ENCODE peak calls at places on chromosomes 13 and 19, in six cellular contexts. O, M, W, X, Y and C are unnamed samples. For H3K9me3, the result is how much of the 10 kb centered on the place peaks cover.

GRCh38 chr13:99339736-99340392 is 32.7 kb upstream of the GPR183 start:
- DNase-seq in O (no peak), M (no peak), W (peak), X (no peak), Y (peak), C (no peak)

GRCh38 chr19:16588089-16588823 is 16.0 kb upstream of the SLC35E1 start:
- DNase-seq in O (no peak), M (no peak), W (peak), X (no peak), Y (peak), C (no peak)

GRCh38 chr19:38736036-38736412 is 8.2 kb downstream of the CAPN12 start:
- DNase-seq in O (no peak), M (peak), W (peak), X (no peak), Y (peak), C (peak)

GRCh38 chr19:6393982-6394412 is 1.0 kb upstream of the GTF2F1 start:
- DNase-seq in O (no peak), M (no peak), W (no peak), X (no peak), Y (no peak), C (no peak)

GRCh38 chr13:43331676-43332075 is 308.3 kb downstream of the DNAJC15 start:
- DNase-seq in O (no peak), M (no peak), W (peak), X (no peak), Y (no peak), C (no peak)

GRCh38 chr19:2081873-2082810 is 14.0 kb downstream of the MOB3A start:
- DNase-seq in O (no peak), M (no peak), W (no peak), X (no peak), Y (no peak), C (no peak)

GRCh38 chr19:35612559-35613321 is at the start of gene HAUS5:
- DNase-seq in O (peak), M (peak), W (peak), X (peak), Y (peak), C (peak)

GRCh38 chr13:19305434-19305833 is 123.8 kb upstream of the TUBA3C start:
- DNase-seq in O (no peak), M (no peak), W (no peak), X (no peak), Y (no peak), C (no peak)

GRCh38 chr13:74226791-74227475 is 92.7 kb upstream of the KLF12 start:
- DNase-seq in O (no peak), M (no peak), W (peak), X (no peak), Y (no peak), C (no peak)

GRCh38 chr13:31167490-31167889 is 5.8 kb upstream of the HSPH1 start:
- DNase-seq in O (no peak), M (no peak), W (no peak), X (no peak), Y (no peak), C (no peak)

GRCh38 chr13:75759531-75759930 is 123.4 kb downstream of the LMO7 start:
- DNase-seq in O (no peak), M (no peak), W (no peak), X (no peak), Y (no peak), C (no peak)

GRCh38 chr13:33014291-33014690 is 1.9 kb upstream of the KL start:
- DNase-seq in O (no peak), M (no peak), W (peak), X (no peak), Y (no peak), C (no peak)

GRCh38 chr13:32969516-32969941 is 46.7 kb upstream of the KL start:
- DNase-seq in O (no peak), M (no peak), W (peak), X (peak), Y (no peak), C (no peak)

GRCh38 chr19:33683881-33684549 is 62.3 kb downstream of the CHST8 start:
- DNase-seq in O (no peak), M (peak), W (peak), X (peak), Y (no peak), C (no peak)

GRCh38 chr13:25329706-25330105 is 28.3 kb downstream of the NUP58 start:
- DNase-seq in O (no peak), M (no peak), W (peak), X (no peak), Y (no peak), C (no peak)

GRCh38 chr19:13100871-13101589 is 1.6 kb downstream of the LYL1 start:
- DNase-seq in O (no peak), M (no peak), W (no peak), X (no peak), Y (no peak), C (no peak)

GRCh38 chr19:58170860-58171259 is 12.0 kb upstream of the ZNF274 start:
- DNase-seq in O (no peak), M (no peak), W (peak), X (no peak), Y (no peak), C (no peak)
- H3K9me3 ChIP-seq in O (half or more), M (half or more), W (under half), X (half or more), Y (under half), C (half or more)

DNA sequence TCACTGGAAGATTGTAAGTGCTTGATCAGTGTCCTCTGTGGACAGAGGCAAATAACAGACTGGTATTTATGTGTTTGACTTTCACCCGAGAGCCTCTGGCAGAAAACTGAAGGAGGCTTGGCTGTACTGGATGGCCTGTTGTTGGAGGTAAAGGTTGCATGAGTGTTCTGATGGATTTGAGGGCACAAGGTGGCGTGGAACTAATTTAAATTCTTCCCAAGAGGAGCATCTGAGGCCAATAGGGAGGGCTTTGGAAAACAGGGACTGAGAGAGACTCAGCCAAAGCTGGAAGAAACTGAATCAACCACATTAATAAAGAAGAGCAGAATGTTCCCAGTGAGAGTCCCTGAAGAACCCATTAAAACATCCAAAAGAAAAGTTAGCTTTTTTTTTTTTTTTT is 194.6 kb downstream of the DCLK1 start:
- DNase-seq in O (no peak), M (no peak), W (no peak), X (no peak), Y (no peak), C (no peak)
- H3K9me3 ChIP-seq in O (under half), M (under half), W (under half), X (under half), Y (under half), C (under half)

DNA sequence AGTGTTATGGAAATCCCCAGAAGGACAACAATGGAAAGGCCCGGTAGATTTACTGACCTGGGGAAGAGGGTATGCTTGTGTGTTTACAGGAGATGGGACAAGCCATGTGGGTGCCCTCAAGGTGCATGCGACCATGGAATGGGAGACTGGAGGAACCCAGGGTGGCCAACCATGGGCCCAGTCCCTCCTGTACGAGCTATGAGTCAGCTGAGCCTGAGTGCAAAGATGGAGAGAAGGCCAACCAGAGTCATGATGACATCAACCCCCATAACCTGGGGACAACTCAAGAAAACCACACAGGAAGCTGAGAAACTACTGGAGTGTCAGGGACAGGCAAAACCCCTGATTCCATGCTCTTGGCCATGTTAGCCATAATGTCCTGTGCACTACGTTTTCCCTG is 7.8 kb downstream of the ZNF350 start:
- DNase-seq in O (no peak), M (no peak), W (no peak), X (no peak), Y (no peak), C (no peak)
- H3K9me3 ChIP-seq in O (half or more), M (half or more), W (under half), X (under half), Y (half or more), C (half or more)

GRCh38 chr19:44498988-44499387 is 1.3 kb downstream of the ZNF180 start:
- DNase-seq in O (no peak), M (no peak), W (no peak), X (no peak), Y (no peak), C (no peak)

GRCh38 chr19:44499962-44500949 is at the start of gene ZNF180:
- DNase-seq in O (peak), M (peak), W (peak), X (peak), Y (peak), C (peak)

GRCh38 chr19:44499559-44499958 is 763 bp downstream of the ZNF180 start:
- DNase-seq in O (no peak), M (no peak), W (no peak), X (no peak), Y (no peak), C (no peak)

DNA sequence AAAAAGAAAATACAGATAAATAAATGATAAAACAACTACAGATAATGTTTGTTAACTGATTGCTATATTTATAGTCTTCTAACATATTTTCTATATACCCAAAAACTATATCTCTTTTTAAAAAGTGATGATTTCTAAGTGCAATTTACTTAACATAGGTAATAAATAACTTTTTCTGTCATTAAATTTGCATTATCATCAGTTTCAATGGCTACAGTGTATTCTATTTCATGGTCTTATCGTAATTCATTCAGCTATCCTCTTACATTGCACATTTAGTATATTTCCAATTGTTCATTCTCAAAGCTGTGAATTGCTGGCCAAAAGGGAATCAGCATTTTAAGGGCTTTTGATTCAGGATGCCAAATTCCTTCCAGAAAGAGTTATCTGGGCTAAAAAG is 3.6 kb downstream of the ZNF180 start:
- DNase-seq in O (no peak), M (no peak), W (no peak), X (no peak), Y (no peak), C (no peak)
- H3K9me3 ChIP-seq in O (half or more), M (half or more), W (under half), X (half or more), Y (under half), C (half or more)

GRCh38 chr13:91950803-91951202 is 552.4 kb downstream of the GPC5 start:
- DNase-seq in O (no peak), M (no peak), W (no peak), X (no peak), Y (no peak), C (no peak)

DNA sequence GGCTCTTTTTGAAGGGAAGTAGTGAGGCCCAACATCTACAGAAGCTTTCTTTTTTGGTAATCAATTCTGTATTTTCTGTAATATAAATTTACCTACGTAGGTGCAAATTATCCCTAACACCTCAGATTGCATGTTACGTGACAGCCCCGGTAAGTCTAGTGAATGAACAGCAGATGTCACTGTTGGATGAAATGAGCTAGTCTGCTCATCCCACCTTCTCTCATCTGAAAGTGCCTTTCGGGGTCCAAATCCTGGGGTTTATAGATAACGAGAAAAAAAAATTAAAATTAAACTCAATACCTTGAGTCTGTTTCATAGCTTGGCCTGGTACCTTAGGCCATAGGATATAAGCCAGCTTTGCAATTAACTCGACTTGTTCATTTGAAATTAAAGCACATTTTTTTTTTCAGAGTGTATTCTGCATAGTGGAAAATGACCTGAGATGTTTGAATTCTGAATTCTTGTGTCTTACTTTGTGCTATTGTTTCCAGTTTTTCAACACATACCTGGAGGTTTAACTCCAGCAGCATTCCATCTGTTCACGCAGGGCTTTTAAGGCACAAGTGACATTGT is 548.2 kb downstream of the GPC5 start:
- DNase-seq in O (no peak), M (no peak), W (peak), X (no peak), Y (no peak), C (no peak)
- H3K9me3 ChIP-seq in O (under half), M (under half), W (under half), X (under half), Y (under half), C (under half)